ENCODE peak calls at places on chromosome 16, in seven cellular contexts. E, O, M, T, Y, Q and G are unnamed samples.

GRCh38 chr16:19095699-19096098 is 18.1 kb upstream of the ITPRIPL2 start:
- DNase-seq in E (no peak), O (no peak), M (no peak), T (no peak), Y (peak; percentile 11), Q (no peak), G (no peak)

GRCh38 chr16:81694494-81695285 is 84.4 kb upstream of the PLCG2 start:
- DNase-seq in E (no peak), O (no peak), M (peak; percentile 46), T (peak; percentile 92), Y (no peak), Q (peak; percentile 51), G (no peak)

GRCh38 chr16:84434800-84435199 is 66.5 kb downstream of the ATP2C2 start:
- DNase-seq in E (no peak), O (no peak), M (no peak), T (no peak), Y (no peak), Q (no peak), G (no peak)

GRCh38 chr16:74261068-74261467 is 35.5 kb upstream of the PSMD7 start:
- DNase-seq in E (no peak), O (no peak), M (no peak), T (no peak), Y (no peak), Q (no peak), G (no peak)

GRCh38 chr16:77890075-77890474 is 101.7 kb downstream of the VAT1L start:
- DNase-seq in E (no peak), O (no peak), M (no peak), T (no peak), Y (no peak), Q (no peak), G (no peak)

GRCh38 chr16:4361033-4361943 is 10.2 kb upstream of the PAM16 start:
- DNase-seq in E (no peak), O (no peak), M (no peak), T (no peak), Y (no peak), Q (no peak), G (no peak)

GRCh38 chr16:20166531-20167235 is 93.0 kb upstream of the GPR139 start:
- DNase-seq in E (no peak), O (no peak), M (no peak), T (no peak), Y (no peak), Q (no peak), G (no peak)

GRCh38 chr16:15810411-15810810 is 46.4 kb downstream of the MYH11 start:
- DNase-seq in E (no peak), O (no peak), M (no peak), T (no peak), Y (peak; percentile 69), Q (no peak), G (no peak)

GRCh38 chr16:60123387-60124023 is 1389.4 kb upstream of the GOT2 start:
- DNase-seq in E (no peak), O (no peak), M (no peak), T (no peak), Y (no peak), Q (no peak), G (no peak)

GRCh38 chr16:3214904-3215600 is 19.9 kb downstream of the ZNF200 start:
- DNase-seq in E (no peak), O (no peak), M (no peak), T (no peak), Y (no peak), Q (no peak), G (no peak)

GRCh38 chr16:78976212-78976611 is 624.3 kb downstream of the MAF start:
- DNase-seq in E (no peak), O (no peak), M (no peak), T (no peak), Y (no peak), Q (no peak), G (no peak)

GRCh38 chr16:75948886-75949285 is 222.6 kb upstream of the CPHXL start:
- DNase-seq in E (no peak), O (no peak), M (no peak), T (no peak), Y (no peak), Q (no peak), G (no peak)

GRCh38 chr16:17411263-17411662 is 59.5 kb downstream of the XYLT1 start:
- DNase-seq in E (no peak), O (no peak), M (no peak), T (no peak), Y (no peak), Q (no peak), G (no peak)

GRCh38 chr16:75703341-75703740 is 2.1 kb upstream of the DUXB start:
- DNase-seq in E (no peak), O (no peak), M (peak; percentile 22), T (no peak), Y (no peak), Q (no peak), G (no peak)

GRCh38 chr16:3797473-3797872 is 80.1 kb upstream of the TRAP1 start:
- DNase-seq in E (no peak), O (no peak), M (no peak), T (no peak), Y (no peak), Q (no peak), G (no peak)

GRCh38 chr16:23213831-23214230 is 31.3 kb downstream of the SCNN1G start:
- DNase-seq in E (no peak), O (no peak), M (no peak), T (no peak), Y (no peak), Q (no peak), G (no peak)

GRCh38 chr16:84932691-84933090 is 78.6 kb downstream of the ZDHHC7 start:
- DNase-seq in E (no peak), O (no peak), M (no peak), T (no peak), Y (no peak), Q (no peak), G (no peak)

GRCh38 chr16:6247771-6248170 is 1084.9 kb upstream of the RBFOX1 start:
- DNase-seq in E (no peak), O (no peak), M (no peak), T (no peak), Y (no peak), Q (no peak), G (no peak)

GRCh38 chr16:4507588-4508345 is 30.8 kb downstream of the CDIP1 start:
- DNase-seq in E (no peak), O (no peak), M (no peak), T (no peak), Y (no peak), Q (no peak), G (no peak)

GRCh38 chr16:67528222-67528869 is at the start of gene RIPOR1:
- DNase-seq in E (peak; percentile 76), O (no peak), M (no peak), T (peak; percentile 21), Y (peak; percentile 86), Q (no peak), G (no peak)

GRCh38 chr16:26765087-26765486 is 301.6 kb upstream of the C16orf82 start:
- DNase-seq in E (no peak), O (no peak), M (no peak), T (no peak), Y (no peak), Q (no peak), G (no peak)
- TF ChIP-seq CTCF in E (peak; percentile 40), O (no peak), M (peak; percentile 43), T (no peak), Y (peak; percentile 10), Q (peak; percentile 25), G (peak; percentile 26)

DNA sequence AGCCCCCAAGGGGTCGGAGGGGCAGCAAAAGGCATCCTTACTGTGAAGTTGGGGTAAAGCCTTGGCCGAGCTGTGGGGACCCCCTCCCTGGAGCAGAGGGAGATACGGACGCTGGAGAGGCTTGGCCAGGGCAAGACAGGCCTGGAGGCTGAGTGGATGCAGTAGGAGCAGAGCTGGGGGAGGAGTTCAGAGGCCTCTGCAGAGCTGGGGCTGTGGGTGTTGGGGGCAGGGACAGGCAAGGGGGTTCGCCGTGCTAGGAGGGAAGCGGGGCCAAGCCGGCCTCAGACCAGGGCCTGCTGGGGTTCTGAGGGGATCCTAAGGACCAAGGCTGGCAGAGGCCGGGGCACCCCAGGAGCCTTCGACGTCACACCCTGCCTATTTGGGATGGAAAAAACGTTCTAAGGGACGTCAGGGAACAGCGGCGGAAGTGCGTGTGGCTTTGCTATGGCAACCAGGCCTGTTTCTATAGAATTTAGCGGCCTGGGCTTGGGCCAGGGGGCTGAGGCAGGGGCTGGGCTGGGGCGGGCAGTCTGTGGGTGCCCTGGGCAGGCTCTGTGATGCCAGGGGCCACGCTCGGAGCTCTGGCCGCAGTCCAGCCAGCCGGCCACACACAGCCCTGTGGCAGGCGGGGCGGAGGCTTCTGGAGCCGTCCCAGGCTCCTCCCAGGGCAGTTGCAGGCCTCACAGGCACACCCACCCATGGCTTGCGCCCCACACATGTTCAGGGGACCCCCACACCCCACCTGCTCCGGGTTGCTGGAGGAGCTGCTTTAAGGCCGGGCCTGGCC is 3.7 kb downstream of the TRAF7 start:
- DNase-seq in E (no peak), O (no peak), M (peak; percentile 87), T (peak; percentile 80), Y (peak; percentile 80), Q (peak; percentile 87), G (peak; percentile 90)
- H3K4me3 ChIP-seq in E (no peak overlapping the region), O (peak overlapping the region; percentile 36), M (peak overlapping the region; percentile 52), T (no peak overlapping the region), Y (peak overlapping the region; percentile 36), Q (no peak overlapping the region), G (peak overlapping the region; percentile 39)

DNA sequence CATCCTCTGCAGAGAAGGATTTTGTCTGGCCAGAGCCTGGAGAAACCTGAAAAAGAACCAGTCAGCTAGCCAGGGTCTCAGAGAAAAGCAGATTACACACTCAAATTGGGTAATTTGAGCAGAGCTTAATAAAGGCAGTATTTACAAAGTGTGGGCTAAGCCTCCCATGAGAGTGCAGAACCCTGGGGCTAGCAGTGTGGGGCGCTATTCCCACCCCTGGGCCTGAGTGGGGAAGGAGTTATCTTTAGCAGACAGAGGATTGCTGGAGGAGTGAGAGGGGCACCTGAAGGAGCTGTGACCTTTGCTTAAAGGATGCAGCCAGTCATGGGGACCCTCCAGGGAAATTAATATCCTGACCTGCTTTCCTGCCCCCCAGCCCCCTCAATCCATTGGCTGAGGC is 46.2 kb downstream of the SNX20 start:
- DNase-seq in E (no peak), O (no peak), M (no peak), T (no peak), Y (no peak), Q (no peak), G (no peak)
- TF ChIP-seq CTCF in E (no peak), O (no peak), M (no peak), T (no peak), Y (no peak), Q (no peak), G (no peak)

GRCh38 chr16:55561319-55561848 is 5.1 kb upstream of the CAPNS2 start:
- DNase-seq in E (no peak), O (no peak), M (no peak), T (no peak), Y (no peak), Q (no peak), G (no peak)

GRCh38 chr16:55562936-55563335 is 3.5 kb upstream of the CAPNS2 start:
- DNase-seq in E (no peak), O (no peak), M (peak; percentile 71), T (peak; percentile 6), Y (no peak), Q (peak; percentile 38), G (no peak)

GRCh38 chr16:55566432-55567175 is at the start of gene CAPNS2:
- DNase-seq in E (no peak), O (no peak), M (no peak), T (no peak), Y (no peak), Q (no peak), G (no peak)

GRCh38 chr16:55567382-55567781 is 898 bp downstream of the CAPNS2 start:
- DNase-seq in E (no peak), O (no peak), M (peak; percentile 82), T (no peak), Y (no peak), Q (peak; percentile 89), G (peak; percentile 89)

GRCh38 chr16:55563797-55564196 is 2.7 kb upstream of the CAPNS2 start:
- DNase-seq in E (no peak), O (no peak), M (no peak), T (peak; percentile 86), Y (no peak), Q (no peak), G (no peak)
- H3K4me3 ChIP-seq in E (no peak overlapping the region), O (no peak overlapping the region), M (no peak overlapping the region), T (no peak overlapping the region), Y (no peak overlapping the region), Q (no peak overlapping the region), G (no peak overlapping the region)